ENCODE peak calls at places on chromosomes 6 and 20, in nine cellular contexts. One of them, this sample, is unnamed.

GRCh38 chr20:34222208-34222607 is 19.0 kb upstream of the ASIP start:
- DNase-seq in SK-N-SH: no peak
- DNase-seq in AG09309: peak
- DNase-seq in mammary epithelial cell: peak
- DNase-seq in tibial artery: no peak
- DNase-seq in cardiac muscle cell: no peak
- DNase-seq in heart right ventricle: no peak
- DNase-seq in Calu3: no peak
- DNase-seq in fibroblast of pulmonary artery: peak
- DNase-seq in this sample: no peak

GRCh38 chr20:41135187-41135887 is 2.0 kb upstream of the PLCG1 start:
- DNase-seq in SK-N-SH: peak
- DNase-seq in AG09309: no peak
- DNase-seq in mammary epithelial cell: peak
- DNase-seq in tibial artery: peak
- DNase-seq in cardiac muscle cell: peak
- DNase-seq in heart right ventricle: peak
- DNase-seq in Calu3: peak
- DNase-seq in fibroblast of pulmonary artery: peak
- DNase-seq in this sample: peak

GRCh38 chr6:132404736-132405135 is 3.5 kb upstream of the MOXD1 start:
- DNase-seq in SK-N-SH: no peak
- DNase-seq in AG09309: no peak
- DNase-seq in mammary epithelial cell: no peak
- DNase-seq in tibial artery: no peak
- DNase-seq in cardiac muscle cell: no peak
- DNase-seq in heart right ventricle: no peak
- DNase-seq in Calu3: no peak
- DNase-seq in fibroblast of pulmonary artery: no peak
- DNase-seq in this sample: no peak

GRCh38 chr20:3800878-3801260 is 4.8 kb downstream of the CDC25B start:
- DNase-seq in SK-N-SH: no peak
- DNase-seq in AG09309: no peak
- DNase-seq in mammary epithelial cell: no peak
- DNase-seq in tibial artery: no peak
- DNase-seq in cardiac muscle cell: no peak
- DNase-seq in heart right ventricle: no peak
- DNase-seq in Calu3: no peak
- DNase-seq in fibroblast of pulmonary artery: no peak
- DNase-seq in this sample: no peak

GRCh38 chr6:140346461-140346860 is 972.0 kb upstream of the CITED2 start:
- DNase-seq in SK-N-SH: no peak
- DNase-seq in AG09309: peak
- DNase-seq in mammary epithelial cell: no peak
- DNase-seq in tibial artery: no peak
- DNase-seq in cardiac muscle cell: peak
- DNase-seq in heart right ventricle: peak
- DNase-seq in Calu3: no peak
- DNase-seq in fibroblast of pulmonary artery: peak
- DNase-seq in this sample: no peak

GRCh38 chr6:26305097-26305841 is 59.7 kb upstream of the BTN3A2 start:
- DNase-seq in SK-N-SH: no peak
- DNase-seq in AG09309: no peak
- DNase-seq in mammary epithelial cell: peak
- DNase-seq in tibial artery: peak
- DNase-seq in cardiac muscle cell: peak
- DNase-seq in heart right ventricle: peak
- DNase-seq in Calu3: peak
- DNase-seq in fibroblast of pulmonary artery: peak
- DNase-seq in this sample: peak

GRCh38 chr20:47139934-47140333 is 216.6 kb downstream of the ZMYND8 start:
- DNase-seq in SK-N-SH: no peak
- DNase-seq in AG09309: no peak
- DNase-seq in mammary epithelial cell: peak
- DNase-seq in tibial artery: no peak
- DNase-seq in cardiac muscle cell: no peak
- DNase-seq in heart right ventricle: no peak
- DNase-seq in Calu3: peak
- DNase-seq in fibroblast of pulmonary artery: no peak
- DNase-seq in this sample: no peak

GRCh38 chr20:38418509-38419204 is 16.5 kb downstream of the SNHG17 start:
- DNase-seq in SK-N-SH: no peak
- DNase-seq in AG09309: no peak
- DNase-seq in mammary epithelial cell: no peak
- DNase-seq in tibial artery: no peak
- DNase-seq in cardiac muscle cell: no peak
- DNase-seq in heart right ventricle: peak
- DNase-seq in Calu3: no peak
- DNase-seq in fibroblast of pulmonary artery: peak
- DNase-seq in this sample: no peak

GRCh38 chr6:138387577-138388368 is 10.1 kb downstream of the SMIM28 start:
- DNase-seq in SK-N-SH: no peak
- DNase-seq in AG09309: no peak
- DNase-seq in mammary epithelial cell: no peak
- DNase-seq in tibial artery: no peak
- DNase-seq in cardiac muscle cell: no peak
- DNase-seq in heart right ventricle: no peak
- DNase-seq in Calu3: no peak
- DNase-seq in fibroblast of pulmonary artery: no peak
- DNase-seq in this sample: no peak

GRCh38 chr20:2942439-2942838 is 69.2 kb downstream of the PTPRA start:
- DNase-seq in SK-N-SH: no peak
- DNase-seq in AG09309: no peak
- DNase-seq in mammary epithelial cell: no peak
- DNase-seq in tibial artery: no peak
- DNase-seq in cardiac muscle cell: no peak
- DNase-seq in heart right ventricle: no peak
- DNase-seq in Calu3: no peak
- DNase-seq in fibroblast of pulmonary artery: peak
- DNase-seq in this sample: no peak

GRCh38 chr6:107871981-107872380 is 47.9 kb upstream of the SCML4 start:
- DNase-seq in SK-N-SH: no peak
- DNase-seq in AG09309: no peak
- DNase-seq in mammary epithelial cell: no peak
- DNase-seq in tibial artery: no peak
- DNase-seq in cardiac muscle cell: no peak
- DNase-seq in heart right ventricle: no peak
- DNase-seq in Calu3: no peak
- DNase-seq in fibroblast of pulmonary artery: peak
- DNase-seq in this sample: no peak

GRCh38 chr6:107870379-107870778 is 46.3 kb upstream of the SCML4 start:
- DNase-seq in SK-N-SH: no peak
- DNase-seq in AG09309: no peak
- DNase-seq in mammary epithelial cell: peak
- DNase-seq in tibial artery: no peak
- DNase-seq in cardiac muscle cell: no peak
- DNase-seq in heart right ventricle: no peak
- DNase-seq in Calu3: no peak
- DNase-seq in fibroblast of pulmonary artery: peak
- DNase-seq in this sample: no peak

GRCh38 chr6:107867302-107867615 is 43.1 kb upstream of the SCML4 start:
- DNase-seq in SK-N-SH: no peak
- DNase-seq in AG09309: no peak
- DNase-seq in mammary epithelial cell: no peak
- DNase-seq in tibial artery: no peak
- DNase-seq in cardiac muscle cell: no peak
- DNase-seq in heart right ventricle: no peak
- DNase-seq in Calu3: no peak
- DNase-seq in fibroblast of pulmonary artery: no peak
- DNase-seq in this sample: no peak

GRCh38 chr6:107868867-107869611 is 44.9 kb upstream of the SCML4 start:
- DNase-seq in SK-N-SH: no peak
- DNase-seq in AG09309: no peak
- DNase-seq in mammary epithelial cell: no peak
- DNase-seq in tibial artery: no peak
- DNase-seq in cardiac muscle cell: no peak
- DNase-seq in heart right ventricle: no peak
- DNase-seq in Calu3: no peak
- DNase-seq in fibroblast of pulmonary artery: no peak
- DNase-seq in this sample: no peak

DNA sequence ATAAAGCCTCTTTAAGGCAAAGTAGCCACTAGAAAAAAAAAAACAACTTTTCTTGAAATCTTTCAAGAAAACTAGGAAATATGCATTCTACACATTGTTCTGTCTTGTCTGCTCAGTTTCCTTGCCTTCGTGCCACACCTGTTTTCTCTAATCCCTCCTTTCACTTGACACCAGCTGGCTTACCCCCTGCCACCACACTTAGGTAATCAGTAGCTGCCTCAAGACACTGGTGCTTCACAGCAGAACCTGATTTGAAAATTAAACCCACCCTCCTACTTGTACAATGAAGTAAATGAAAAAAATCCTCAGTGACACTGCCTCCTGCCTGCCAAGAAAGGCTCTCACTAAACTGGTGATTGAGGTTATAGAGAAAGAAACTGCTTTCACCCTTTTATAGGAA is 45.8 kb upstream of the SCML4 start:
- DNase-seq in SK-N-SH: no peak
- DNase-seq in AG09309: no peak
- DNase-seq in mammary epithelial cell: no peak
- DNase-seq in tibial artery: no peak
- DNase-seq in cardiac muscle cell: no peak
- DNase-seq in heart right ventricle: no peak
- DNase-seq in Calu3: no peak
- DNase-seq in fibroblast of pulmonary artery: no peak
- DNase-seq in this sample: no peak
- TF ChIP-seq CTCF in SK-N-SH: peak
- TF ChIP-seq CTCF in AG09309: no peak
- TF ChIP-seq CTCF in mammary epithelial cell: no peak
- TF ChIP-seq CTCF in tibial artery: no peak
- TF ChIP-seq CTCF in cardiac muscle cell: no peak
- TF ChIP-seq CTCF in heart right ventricle: no peak
- TF ChIP-seq CTCF in Calu3: no peak
- TF ChIP-seq CTCF in fibroblast of pulmonary artery: peak
- TF ChIP-seq CTCF in this sample: no peak

DNA sequence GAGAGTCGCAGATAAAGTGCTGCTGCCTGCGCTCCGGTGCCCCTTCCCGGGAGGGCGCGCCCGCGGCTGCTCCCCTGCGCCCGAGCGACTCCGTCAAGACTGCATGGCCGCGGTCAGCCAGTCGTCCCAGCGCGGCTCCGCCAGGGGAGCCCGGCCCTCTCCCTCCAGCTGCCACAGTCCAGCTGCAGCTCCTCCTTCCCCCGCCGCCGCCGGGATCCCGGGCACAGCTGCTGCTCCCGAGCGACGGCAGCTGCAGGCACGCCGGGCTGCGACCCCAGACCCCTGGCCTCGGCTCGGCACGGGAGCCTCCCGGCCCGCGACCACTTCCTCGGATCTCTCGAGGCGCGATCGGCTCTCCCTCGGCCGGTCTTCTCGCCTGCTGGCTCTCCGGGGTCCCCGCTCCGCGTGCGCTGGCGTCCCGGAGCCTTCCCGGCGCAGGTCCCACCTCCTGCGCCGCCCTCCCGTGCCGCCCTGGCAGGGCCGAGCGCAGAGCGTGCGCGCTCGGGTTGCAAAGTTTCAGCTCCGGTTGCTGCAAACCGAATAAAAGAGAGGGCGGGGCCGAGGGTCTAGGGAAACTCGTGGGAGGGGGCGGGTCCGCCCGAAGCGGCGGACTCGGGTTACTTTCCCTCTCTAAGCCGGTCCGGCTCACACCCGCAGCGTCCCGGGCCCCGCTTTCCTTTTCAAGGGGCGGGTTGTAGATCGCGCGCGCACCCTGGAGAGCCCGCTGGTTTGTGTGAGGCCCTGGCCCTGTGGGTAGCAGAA is at the start of gene CNKSR3:
- DNase-seq in SK-N-SH: peak
- DNase-seq in AG09309: peak
- DNase-seq in mammary epithelial cell: peak
- DNase-seq in tibial artery: peak
- DNase-seq in cardiac muscle cell: peak
- DNase-seq in heart right ventricle: peak
- DNase-seq in Calu3: peak
- DNase-seq in fibroblast of pulmonary artery: peak
- DNase-seq in this sample: peak
- TF ChIP-seq CTCF in SK-N-SH: peak
- TF ChIP-seq CTCF in AG09309: no peak
- TF ChIP-seq CTCF in mammary epithelial cell: peak
- TF ChIP-seq CTCF in tibial artery: peak
- TF ChIP-seq CTCF in cardiac muscle cell: no peak
- TF ChIP-seq CTCF in heart right ventricle: peak
- TF ChIP-seq CTCF in Calu3: no peak
- TF ChIP-seq CTCF in fibroblast of pulmonary artery: no peak
- TF ChIP-seq CTCF in this sample: no peak

DNA sequence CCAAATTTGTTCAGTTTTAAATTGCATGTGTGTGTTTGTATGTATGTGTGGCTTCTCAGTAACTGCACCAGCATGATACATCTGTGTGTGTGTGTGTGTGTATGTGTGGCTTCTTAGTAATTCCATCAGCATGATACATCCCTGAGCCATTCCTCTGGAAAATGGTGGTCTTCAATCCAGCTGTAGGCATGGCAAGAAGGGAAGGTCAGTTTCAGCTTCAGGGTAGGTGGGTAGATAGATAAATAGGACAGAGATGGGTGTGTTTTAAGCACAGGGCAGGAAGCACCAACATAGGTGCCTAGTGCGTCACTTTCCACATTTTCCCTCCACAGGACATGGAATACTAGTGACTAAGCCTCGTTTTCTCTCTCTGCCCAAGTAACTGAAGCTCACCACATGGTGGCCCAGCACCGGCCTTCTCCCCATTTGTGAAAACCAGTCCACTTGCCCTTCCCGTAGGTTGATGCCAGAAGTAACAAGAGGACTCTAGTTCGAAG is 82.9 kb downstream of the RPP40 start:
- DNase-seq in SK-N-SH: no peak
- DNase-seq in AG09309: no peak
- DNase-seq in mammary epithelial cell: no peak
- DNase-seq in tibial artery: no peak
- DNase-seq in cardiac muscle cell: no peak
- DNase-seq in heart right ventricle: no peak
- DNase-seq in Calu3: no peak
- DNase-seq in fibroblast of pulmonary artery: no peak
- DNase-seq in this sample: no peak
- TF ChIP-seq CTCF in SK-N-SH: no peak
- TF ChIP-seq CTCF in AG09309: no peak
- TF ChIP-seq CTCF in mammary epithelial cell: no peak
- TF ChIP-seq CTCF in tibial artery: no peak
- TF ChIP-seq CTCF in cardiac muscle cell: no peak
- TF ChIP-seq CTCF in heart right ventricle: no peak
- TF ChIP-seq CTCF in Calu3: no peak
- TF ChIP-seq CTCF in fibroblast of pulmonary artery: no peak
- TF ChIP-seq CTCF in this sample: no peak

DNA sequence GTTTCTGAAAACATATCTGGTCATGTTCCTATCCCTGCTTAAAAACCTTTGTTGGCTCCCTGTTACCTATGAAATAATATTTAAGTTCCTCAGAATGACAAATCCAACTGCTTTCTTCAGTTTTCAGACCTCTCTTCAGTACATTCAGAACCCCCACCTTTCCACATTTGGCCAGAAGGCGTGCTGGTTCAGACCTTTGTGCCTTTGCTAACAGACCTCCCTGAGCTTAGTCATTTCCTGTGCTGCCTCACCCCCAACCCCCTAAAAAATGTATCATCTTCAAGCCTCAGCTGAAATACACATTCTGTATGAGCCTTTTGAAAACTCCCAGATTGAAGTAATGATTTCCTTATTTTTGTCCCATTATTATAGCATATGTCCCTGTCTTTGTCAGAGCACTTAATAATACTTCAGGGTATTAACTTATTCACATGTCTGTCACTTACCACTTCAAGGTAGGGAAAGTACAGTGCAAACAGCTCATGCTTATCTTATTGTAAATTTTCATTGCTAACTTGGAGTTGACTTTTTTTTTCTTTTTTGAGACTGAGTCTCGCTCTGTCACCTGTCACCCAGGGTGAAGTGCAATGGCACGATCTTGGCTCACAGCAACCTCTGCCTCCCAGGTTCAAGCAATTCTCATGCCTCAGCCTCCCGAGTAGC is 19.7 kb downstream of the FAM217A start:
- DNase-seq in SK-N-SH: no peak
- DNase-seq in AG09309: peak
- DNase-seq in mammary epithelial cell: peak
- DNase-seq in tibial artery: no peak
- DNase-seq in cardiac muscle cell: no peak
- DNase-seq in heart right ventricle: no peak
- DNase-seq in Calu3: peak
- DNase-seq in fibroblast of pulmonary artery: peak
- DNase-seq in this sample: no peak
- TF ChIP-seq CTCF in SK-N-SH: peak
- TF ChIP-seq CTCF in AG09309: peak
- TF ChIP-seq CTCF in mammary epithelial cell: peak
- TF ChIP-seq CTCF in tibial artery: no peak
- TF ChIP-seq CTCF in cardiac muscle cell: peak
- TF ChIP-seq CTCF in heart right ventricle: no peak
- TF ChIP-seq CTCF in Calu3: no peak
- TF ChIP-seq CTCF in fibroblast of pulmonary artery: peak
- TF ChIP-seq CTCF in this sample: no peak

This sample was measured in nephron progenitor cell.